ENCODE peak calls at places on chromosomes 13 and 19, in seven cellular contexts. D, P, R, E, K, Q and B are unnamed samples.

GRCh38 chr13:113369881-113370280 is 6.0 kb upstream of the GRTP1 start:
- DNase-seq in D (no peak), P (no peak), R (no peak), E (no peak), K (no peak), Q (no peak), B (no peak)

GRCh38 chr13:90447735-90448103 is 899.8 kb upstream of the MIR17HG start:
- DNase-seq in D (no peak), P (no peak), R (peak), E (no peak), K (peak), Q (no peak), B (no peak)

GRCh38 chr19:49853852-49854849 is 3.2 kb downstream of the PTOV1 start:
- DNase-seq in D (no peak), P (no peak), R (no peak), E (no peak), K (no peak), Q (no peak), B (no peak)

GRCh38 chr13:45873491-45874360 is 22.2 kb upstream of the SIAH3 start:
- DNase-seq in D (no peak), P (peak), R (peak), E (no peak), K (no peak), Q (no peak), B (no peak)

GRCh38 chr19:39078436-39079200 is 5.5 kb upstream of the ACP7 start:
- DNase-seq in D (no peak), P (peak), R (no peak), E (no peak), K (peak), Q (no peak), B (no peak)

GRCh38 chr13:27053902-27054595 is 117.6 kb downstream of the USP12 start:
- DNase-seq in D (no peak), P (no peak), R (no peak), E (no peak), K (peak), Q (no peak), B (no peak)

GRCh38 chr13:40401911-40402776 is 264.3 kb downstream of the FOXO1 start:
- DNase-seq in D (peak), P (peak), R (peak), E (no peak), K (peak), Q (peak), B (peak)

GRCh38 chr13:110716235-110716505 is 2.7 kb downstream of the ING1 start:
- DNase-seq in D (no peak), P (no peak), R (no peak), E (no peak), K (peak), Q (peak), B (no peak)

GRCh38 chr19:29724102-29724641 is 9.1 kb upstream of the C19orf12 start:
- DNase-seq in D (no peak), P (no peak), R (peak), E (peak), K (no peak), Q (no peak), B (no peak)

GRCh38 chr19:39824143-39825092 is 9.5 kb downstream of the DYRK1B start:
- DNase-seq in D (peak), P (peak), R (peak), E (peak), K (peak), Q (peak), B (peak)

GRCh38 chr13:110518571-110518970 is 43.0 kb downstream of the RAB20 start:
- DNase-seq in D (no peak), P (no peak), R (peak), E (no peak), K (no peak), Q (no peak), B (no peak)

GRCh38 chr19:8850488-8850887 is 18.3 kb downstream of the MBD3L1 start:
- DNase-seq in D (no peak), P (no peak), R (no peak), E (no peak), K (no peak), Q (no peak), B (no peak)

GRCh38 chr13:46756977-46757376 is 40.0 kb downstream of the ESD start:
- DNase-seq in D (no peak), P (no peak), R (no peak), E (no peak), K (no peak), Q (no peak), B (no peak)

GRCh38 chr13:20161275-20161950 is 561 bp upstream of the GJA3 start:
- DNase-seq in D (no peak), P (no peak), R (peak), E (no peak), K (no peak), Q (no peak), B (no peak)

GRCh38 chr13:78326608-78327007 is 276.7 kb downstream of the POU4F1 start:
- DNase-seq in D (no peak), P (no peak), R (no peak), E (no peak), K (no peak), Q (no peak), B (peak)

GRCh38 chr13:50911937-50912624 is 2.5 kb downstream of the RNASEH2B start:
- DNase-seq in D (peak), P (peak), R (peak), E (peak), K (peak), Q (peak), B (no peak)